ENCODE peak calls at places on chromosomes 13 and 19, in nine cellular contexts. O, N, K, C, P, A, R, U and X are unnamed samples.

GRCh38 chr19:7829561-7830271 is at the start of gene EVI5L:
- DNase-seq in O (peak), N (peak), K (peak), C (peak), P (peak), A (peak), R (peak), U (peak), X (peak)

GRCh38 chr19:41795031-41795461 is 1.3 kb upstream of the CEACAM3 start:
- DNase-seq in O (peak), N (peak), K (peak), C (peak), P (no peak), A (peak), R (peak), U (peak), X (peak)

GRCh38 chr19:2542341-2543069 is 66.6 kb downstream of the GADD45B start:
- DNase-seq in O (no peak), N (no peak), K (no peak), C (peak), P (no peak), A (no peak), R (no peak), U (peak), X (no peak)

GRCh38 chr13:35496761-35497386 is 20.4 kb upstream of the MAB21L1 start:
- DNase-seq in O (no peak), N (no peak), K (no peak), C (no peak), P (no peak), A (no peak), R (no peak), U (no peak), X (no peak)

GRCh38 chr19:48696353-48697010 is 711 bp downstream of the FUT2 start:
- DNase-seq in O (no peak), N (peak), K (peak), C (peak), P (no peak), A (no peak), R (no peak), U (no peak), X (no peak)

GRCh38 chr19:7311911-7312310 is 17.7 kb upstream of the INSR start:
- DNase-seq in O (no peak), N (no peak), K (no peak), C (no peak), P (no peak), A (no peak), R (no peak), U (no peak), X (no peak)

GRCh38 chr19:16338470-16339360 is 14.1 kb downstream of the KLF2 start:
- DNase-seq in O (no peak), N (no peak), K (no peak), C (no peak), P (no peak), A (peak), R (peak), U (peak), X (peak)

GRCh38 chr13:31538067-31539042 is 201.0 kb upstream of the RXFP2 start:
- DNase-seq in O (no peak), N (peak), K (peak), C (no peak), P (peak), A (no peak), R (no peak), U (peak), X (no peak)

GRCh38 chr13:102774210-102774560 is 599 bp upstream of the TEX30 start:
- DNase-seq in O (peak), N (no peak), K (no peak), C (no peak), P (no peak), A (no peak), R (no peak), U (no peak), X (no peak)

GRCh38 chr19:31255174-31255862 is 93.9 kb downstream of the TSHZ3 start:
- DNase-seq in O (no peak), N (no peak), K (peak), C (no peak), P (no peak), A (no peak), R (no peak), U (no peak), X (no peak)

GRCh38 chr13:39779337-39780270 is 124.1 kb downstream of the COG6 start:
- DNase-seq in O (no peak), N (no peak), K (no peak), C (no peak), P (no peak), A (no peak), R (peak), U (no peak), X (no peak)

GRCh38 chr13:42533336-42533591 is 40.7 kb upstream of the TNFSF11 start:
- DNase-seq in O (no peak), N (no peak), K (no peak), C (no peak), P (no peak), A (no peak), R (no peak), U (no peak), X (no peak)